ENCODE peak calls at places on chromosomes 7 and 10, in eight cellular contexts. One of them, this sample, is unnamed.

GRCh38 chr10:131738396-131738735 is 162.4 kb upstream of the PPP2R2D start:
- DNase-seq in SK-N-MC: no peak
- DNase-seq in PC-9: no peak
- DNase-seq in GM13977: no peak
- DNase-seq in Daoy: no peak
- DNase-seq in iPS-NIHi11: peak; percentile 5
- DNase-seq in activated CD8-positive, alpha-beta memory T cell treated with anti-CD3 and anti-CD28 coated beads, Interleukin-2, amount 10 ng/mL, durations not matched to agents 7 days and 5 days: peak; percentile 22
- DNase-seq in NCI-H1092: no peak
- DNase-seq in this sample: no peak

GRCh38 chr7:29289156-29290021 is 94.8 kb downstream of the CHN2 start:
- DNase-seq in PC-9: no peak
- DNase-seq in NCI-H1092: peak; percentile 94
- DNase-seq in iPS-NIHi11: no peak
- DNase-seq in GM13977: peak; percentile 23
- DNase-seq in Daoy: peak; percentile 59
- DNase-seq in SK-N-MC: no peak
- DNase-seq in activated CD8-positive, alpha-beta memory T cell treated with anti-CD3 and anti-CD28 coated beads, Interleukin-2, amount 10 ng/mL, durations not matched to agents 7 days and 5 days: no peak
- DNase-seq in this sample: no peak

GRCh38 chr10:96301616-96302015 is 2.6 kb upstream of the DNTT start:
- DNase-seq in PC-9: no peak
- DNase-seq in iPS-NIHi11: no peak
- DNase-seq in SK-N-MC: no peak
- DNase-seq in NCI-H1092: no peak
- DNase-seq in Daoy: no peak
- DNase-seq in GM13977: no peak
- DNase-seq in activated CD8-positive, alpha-beta memory T cell treated with anti-CD3 and anti-CD28 coated beads, Interleukin-2, amount 10 ng/mL, durations not matched to agents 7 days and 5 days: no peak
- DNase-seq in this sample: no peak

GRCh38 chr10:116316533-116316932 is 7.7 kb upstream of the CCDC172 start:
- DNase-seq in GM13977: no peak
- DNase-seq in activated CD8-positive, alpha-beta memory T cell treated with anti-CD3 and anti-CD28 coated beads, Interleukin-2, amount 10 ng/mL, durations not matched to agents 7 days and 5 days: no peak
- DNase-seq in NCI-H1092: no peak
- DNase-seq in iPS-NIHi11: no peak
- DNase-seq in Daoy: peak; percentile 41
- DNase-seq in PC-9: no peak
- DNase-seq in SK-N-MC: no peak
- DNase-seq in this sample: no peak

GRCh38 chr10:121598261-121599249 is at the start of gene FGFR2:
- DNase-seq in activated CD8-positive, alpha-beta memory T cell treated with anti-CD3 and anti-CD28 coated beads, Interleukin-2, amount 10 ng/mL, durations not matched to agents 7 days and 5 days: peak; percentile 43
- DNase-seq in PC-9: no peak
- DNase-seq in SK-N-MC: no peak
- DNase-seq in iPS-NIHi11: peak; percentile 94
- DNase-seq in GM13977: peak; percentile 78
- DNase-seq in Daoy: peak; percentile 85
- DNase-seq in NCI-H1092: peak; percentile 65
- DNase-seq in this sample: no peak

GRCh38 chr7:93055543-93056107 is 62.2 kb downstream of the SAMD9 start:
- DNase-seq in activated CD8-positive, alpha-beta memory T cell treated with anti-CD3 and anti-CD28 coated beads, Interleukin-2, amount 10 ng/mL, durations not matched to agents 7 days and 5 days: no peak
- DNase-seq in PC-9: no peak
- DNase-seq in NCI-H1092: peak; percentile 9
- DNase-seq in Daoy: peak; percentile 16
- DNase-seq in GM13977: peak; percentile 62
- DNase-seq in SK-N-MC: peak; percentile 35
- DNase-seq in iPS-NIHi11: peak; percentile 57
- DNase-seq in this sample: no peak

GRCh38 chr7:36661135-36661840 is 63.0 kb downstream of the AOAH start:
- DNase-seq in GM13977: no peak
- DNase-seq in SK-N-MC: no peak
- DNase-seq in NCI-H1092: no peak
- DNase-seq in Daoy: peak; percentile 97
- DNase-seq in PC-9: no peak
- DNase-seq in activated CD8-positive, alpha-beta memory T cell treated with anti-CD3 and anti-CD28 coated beads, Interleukin-2, amount 10 ng/mL, durations not matched to agents 7 days and 5 days: no peak
- DNase-seq in iPS-NIHi11: peak; percentile 27
- DNase-seq in this sample: no peak

GRCh38 chr7:16697507-16698199 is 51.7 kb downstream of the BZW2 start:
- DNase-seq in SK-N-MC: no peak
- DNase-seq in iPS-NIHi11: no peak
- DNase-seq in activated CD8-positive, alpha-beta memory T cell treated with anti-CD3 and anti-CD28 coated beads, Interleukin-2, amount 10 ng/mL, durations not matched to agents 7 days and 5 days: no peak
- DNase-seq in PC-9: no peak
- DNase-seq in GM13977: no peak
- DNase-seq in Daoy: no peak
- DNase-seq in NCI-H1092: no peak
- DNase-seq in this sample: no peak

GRCh38 chr7:5693529-5693928 is 87.9 kb downstream of the RNF216 start:
- DNase-seq in activated CD8-positive, alpha-beta memory T cell treated with anti-CD3 and anti-CD28 coated beads, Interleukin-2, amount 10 ng/mL, durations not matched to agents 7 days and 5 days: no peak
- DNase-seq in iPS-NIHi11: no peak
- DNase-seq in GM13977: peak; percentile 49
- DNase-seq in Daoy: peak; percentile 46
- DNase-seq in NCI-H1092: no peak
- DNase-seq in SK-N-MC: no peak
- DNase-seq in PC-9: peak; percentile 12
- DNase-seq in this sample: no peak

GRCh38 chr10:3048114-3049019 is 19.0 kb upstream of the PFKP start:
- DNase-seq in SK-N-MC: no peak
- DNase-seq in NCI-H1092: no peak
- DNase-seq in Daoy: peak; percentile 30
- DNase-seq in activated CD8-positive, alpha-beta memory T cell treated with anti-CD3 and anti-CD28 coated beads, Interleukin-2, amount 10 ng/mL, durations not matched to agents 7 days and 5 days: no peak
- DNase-seq in PC-9: no peak
- DNase-seq in iPS-NIHi11: peak; percentile 41
- DNase-seq in GM13977: no peak
- DNase-seq in this sample: no peak

GRCh38 chr7:114155106-114155765 is 236.4 kb upstream of the PPP1R3A start:
- DNase-seq in NCI-H1092: no peak
- DNase-seq in GM13977: no peak
- DNase-seq in activated CD8-positive, alpha-beta memory T cell treated with anti-CD3 and anti-CD28 coated beads, Interleukin-2, amount 10 ng/mL, durations not matched to agents 7 days and 5 days: no peak
- DNase-seq in iPS-NIHi11: no peak
- DNase-seq in Daoy: no peak
- DNase-seq in PC-9: no peak
- DNase-seq in SK-N-MC: no peak
- DNase-seq in this sample: no peak

GRCh38 chr7:94512735-94513564 is 3.3 kb downstream of the CASD1 start:
- DNase-seq in GM13977: no peak
- DNase-seq in iPS-NIHi11: no peak
- DNase-seq in SK-N-MC: no peak
- DNase-seq in activated CD8-positive, alpha-beta memory T cell treated with anti-CD3 and anti-CD28 coated beads, Interleukin-2, amount 10 ng/mL, durations not matched to agents 7 days and 5 days: no peak
- DNase-seq in Daoy: no peak
- DNase-seq in NCI-H1092: peak; percentile 15
- DNase-seq in PC-9: no peak
- DNase-seq in this sample: no peak

GRCh38 chr10:123392182-123392930 is 238.2 kb downstream of the BUB3 start:
- DNase-seq in GM13977: peak; percentile 75
- DNase-seq in Daoy: no peak
- DNase-seq in PC-9: no peak
- DNase-seq in iPS-NIHi11: no peak
- DNase-seq in NCI-H1092: no peak
- DNase-seq in SK-N-MC: no peak
- DNase-seq in activated CD8-positive, alpha-beta memory T cell treated with anti-CD3 and anti-CD28 coated beads, Interleukin-2, amount 10 ng/mL, durations not matched to agents 7 days and 5 days: no peak
- DNase-seq in this sample: no peak

GRCh38 chr7:120554960-120555571 is 282.1 kb downstream of the KCND2 start:
- DNase-seq in PC-9: peak; percentile 47
- DNase-seq in SK-N-MC: peak; percentile 72
- DNase-seq in Daoy: peak; percentile 70
- DNase-seq in iPS-NIHi11: peak; percentile 68
- DNase-seq in NCI-H1092: peak; percentile 65
- DNase-seq in GM13977: peak; percentile 23
- DNase-seq in activated CD8-positive, alpha-beta memory T cell treated with anti-CD3 and anti-CD28 coated beads, Interleukin-2, amount 10 ng/mL, durations not matched to agents 7 days and 5 days: no peak
- DNase-seq in this sample: peak; percentile 10

GRCh38 chr7:123472751-123473150 is 61.6 kb downstream of the IQUB start:
- DNase-seq in iPS-NIHi11: no peak
- DNase-seq in activated CD8-positive, alpha-beta memory T cell treated with anti-CD3 and anti-CD28 coated beads, Interleukin-2, amount 10 ng/mL, durations not matched to agents 7 days and 5 days: no peak
- DNase-seq in GM13977: no peak
- DNase-seq in Daoy: no peak
- DNase-seq in SK-N-MC: no peak
- DNase-seq in PC-9: no peak
- DNase-seq in NCI-H1092: no peak
- DNase-seq in this sample: no peak

GRCh38 chr7:133822001-133822641 is 305.0 kb upstream of the LRGUK start:
- DNase-seq in iPS-NIHi11: no peak
- DNase-seq in Daoy: no peak
- DNase-seq in NCI-H1092: no peak
- DNase-seq in PC-9: no peak
- DNase-seq in GM13977: no peak
- DNase-seq in SK-N-MC: no peak
- DNase-seq in activated CD8-positive, alpha-beta memory T cell treated with anti-CD3 and anti-CD28 coated beads, Interleukin-2, amount 10 ng/mL, durations not matched to agents 7 days and 5 days: no peak
- DNase-seq in this sample: no peak

GRCh38 chr10:61342817-61343572 is 110.2 kb downstream of the TMEM26 start:
- DNase-seq in PC-9: no peak
- DNase-seq in SK-N-MC: no peak
- DNase-seq in activated CD8-positive, alpha-beta memory T cell treated with anti-CD3 and anti-CD28 coated beads, Interleukin-2, amount 10 ng/mL, durations not matched to agents 7 days and 5 days: no peak
- DNase-seq in Daoy: no peak
- DNase-seq in NCI-H1092: no peak
- DNase-seq in iPS-NIHi11: no peak
- DNase-seq in GM13977: no peak
- DNase-seq in this sample: no peak

GRCh38 chr7:116726713-116727431 is 54.9 kb downstream of the MET start:
- DNase-seq in iPS-NIHi11: no peak
- DNase-seq in SK-N-MC: no peak
- DNase-seq in Daoy: no peak
- DNase-seq in activated CD8-positive, alpha-beta memory T cell treated with anti-CD3 and anti-CD28 coated beads, Interleukin-2, amount 10 ng/mL, durations not matched to agents 7 days and 5 days: no peak
- DNase-seq in NCI-H1092: no peak
- DNase-seq in PC-9: no peak
- DNase-seq in GM13977: no peak
- DNase-seq in this sample: no peak

GRCh38 chr10:128864554-128865300 is 602.3 kb upstream of the MGMT start:
- DNase-seq in iPS-NIHi11: no peak
- DNase-seq in activated CD8-positive, alpha-beta memory T cell treated with anti-CD3 and anti-CD28 coated beads, Interleukin-2, amount 10 ng/mL, durations not matched to agents 7 days and 5 days: no peak
- DNase-seq in PC-9: no peak
- DNase-seq in NCI-H1092: no peak
- DNase-seq in GM13977: no peak
- DNase-seq in SK-N-MC: no peak
- DNase-seq in Daoy: no peak
- DNase-seq in this sample: no peak

GRCh38 chr7:64555046-64555445 is 7.8 kb downstream of the ZNF680 start:
- DNase-seq in PC-9: no peak
- DNase-seq in activated CD8-positive, alpha-beta memory T cell treated with anti-CD3 and anti-CD28 coated beads, Interleukin-2, amount 10 ng/mL, durations not matched to agents 7 days and 5 days: no peak
- DNase-seq in Daoy: no peak
- DNase-seq in NCI-H1092: no peak
- DNase-seq in iPS-NIHi11: no peak
- DNase-seq in GM13977: no peak
- DNase-seq in SK-N-MC: no peak
- DNase-seq in this sample: no peak

GRCh38 chr7:52088008-52088787 is 771.6 kb upstream of the COBL start:
- DNase-seq in activated CD8-positive, alpha-beta memory T cell treated with anti-CD3 and anti-CD28 coated beads, Interleukin-2, amount 10 ng/mL, durations not matched to agents 7 days and 5 days: no peak
- DNase-seq in SK-N-MC: no peak
- DNase-seq in PC-9: no peak
- DNase-seq in GM13977: no peak
- DNase-seq in Daoy: no peak
- DNase-seq in iPS-NIHi11: peak; percentile 71
- DNase-seq in NCI-H1092: no peak
- DNase-seq in this sample: no peak

GRCh38 chr10:66836057-66836456 is 89.8 kb upstream of the LRRTM3 start:
- DNase-seq in activated CD8-positive, alpha-beta memory T cell treated with anti-CD3 and anti-CD28 coated beads, Interleukin-2, amount 10 ng/mL, durations not matched to agents 7 days and 5 days: no peak
- DNase-seq in Daoy: peak; percentile 23
- DNase-seq in GM13977: no peak
- DNase-seq in SK-N-MC: no peak
- DNase-seq in NCI-H1092: no peak
- DNase-seq in iPS-NIHi11: no peak
- DNase-seq in PC-9: peak; percentile 32
- DNase-seq in this sample: peak; percentile 14